ENCODE peak calls at places on chromosomes 16 and 17, in seven cellular contexts. Z is neuronal stem cell, S is GM19239, O is right lobe of liver, E is KBM-7, G is substantia nigra, P is heart left ventricle. U is an unnamed sample.

GRCh38 chr16:54533856-54534490 is 247.4 kb upstream of the IRX3 start:
- DNase-seq in G (no peak), E (no peak), P (no peak), S (no peak), Z (no peak), O (no peak), U (no peak)

GRCh38 chr17:951388-952132 is 28.0 kb downstream of the NXN start:
- DNase-seq in O (no peak), S (no peak), P (no peak), Z (peak), E (peak), G (no peak), U (no peak)

GRCh38 chr17:73297934-73298861 is 13.6 kb downstream of the CDC42EP4 start:
- DNase-seq in S (no peak), O (no peak), P (no peak), G (no peak), E (peak), Z (no peak), U (no peak)

GRCh38 chr16:84983308-84983707 is 28.0 kb downstream of the ZDHHC7 start:
- DNase-seq in Z (no peak), E (peak), G (no peak), P (no peak), O (no peak), S (no peak), U (no peak)

GRCh38 chr17:80866050-80866793 is 125.4 kb upstream of the CHMP6 start:
- DNase-seq in Z (no peak), O (peak), G (no peak), S (no peak), E (peak), P (peak), U (peak)

GRCh38 chr17:4504188-4504587 is 5.5 kb downstream of the SPNS2 start:
- DNase-seq in S (no peak), E (no peak), Z (no peak), G (no peak), O (no peak), P (no peak), U (peak)

GRCh38 chr16:27237229-27238015 is 31.1 kb downstream of the NSMCE1 start:
- DNase-seq in S (no peak), G (no peak), P (peak), O (no peak), Z (no peak), E (peak), U (peak)

GRCh38 chr17:3004925-3005324 is 58.5 kb downstream of the OR1D5 start:
- DNase-seq in P (no peak), E (no peak), Z (no peak), G (no peak), S (no peak), O (no peak), U (no peak)

GRCh38 chr16:13083687-13084086 is 182.3 kb downstream of the SHISA9 start:
- DNase-seq in P (no peak), S (no peak), E (no peak), Z (no peak), G (no peak), O (no peak), U (no peak)

GRCh38 chr17:50447870-50448573 is 20.7 kb downstream of the CHAD start:
- DNase-seq in O (no peak), G (no peak), E (no peak), S (no peak), P (no peak), Z (no peak), U (no peak)

GRCh38 chr16:12320298-12320706 is 343.8 kb downstream of the SNX29 start:
- DNase-seq in P (no peak), G (no peak), Z (no peak), E (no peak), S (no peak), O (no peak), U (no peak)

GRCh38 chr16:47538472-47538871 is 77.3 kb downstream of the PHKB start:
- DNase-seq in P (no peak), Z (no peak), E (peak), S (no peak), G (no peak), O (no peak), U (no peak)

GRCh38 chr17:250487-251300 is 69.2 kb upstream of the DOC2B start:
- DNase-seq in Z (no peak), P (no peak), E (no peak), S (no peak), G (no peak), O (peak), U (no peak)

GRCh38 chr16:648071-648785 is 937 bp upstream of the WDR90 start:
- DNase-seq in Z (no peak), E (no peak), S (peak), G (no peak), P (no peak), O (peak), U (peak)

GRCh38 chr17:83007504-83008475 is 71.6 kb upstream of the METRNL start:
- DNase-seq in E (no peak), P (no peak), G (no peak), S (peak), O (no peak), Z (no peak), U (no peak)

U was measured in activated CD8-positive, alpha-beta T cell treated with anti-CD3 and anti-CD28 coated beads, Interleukin-2, amount 10 ng/mL, durations not matched to agents 7 days and 5 days.